ENCODE peak calls at places on chromosomes 11 and 22, in nine cellular contexts. I, J, K, D, M, W, V, C and B are unnamed samples.

GRCh38 chr22:34427436-34427835 is 507.2 kb upstream of the LARGE1 start:
- DNase-seq in C (no peak), M (no peak), J (no peak), I (no peak), W (no peak), V (no peak), K (no peak), D (no peak), B (no peak)

GRCh38 chr11:747176-748006 is at the start of gene TALDO1:
- DNase-seq in K (peak), J (peak), M (peak), D (peak), W (peak), I (peak), V (peak), C (no peak), B (peak)

GRCh38 chr11:121291896-121292502 is 572 bp upstream of the SC5D start:
- DNase-seq in M (peak), W (no peak), J (no peak), V (no peak), I (peak), D (peak), K (no peak), C (no peak), B (peak)

GRCh38 chr11:2919188-2919587 is 10.0 kb downstream of the PHLDA2 start:
- DNase-seq in M (no peak), I (no peak), C (no peak), V (no peak), K (no peak), J (no peak), D (no peak), W (no peak), B (no peak)

GRCh38 chr11:71263391-71263790 is 11.0 kb upstream of the SHANK2 start:
- DNase-seq in K (no peak), W (no peak), D (no peak), J (no peak), I (no peak), C (no peak), M (no peak), V (no peak), B (no peak)

GRCh38 chr11:22466809-22467208 is 128.6 kb downstream of the SLC17A6 start:
- DNase-seq in C (peak), I (no peak), K (no peak), V (peak), J (no peak), M (no peak), W (no peak), D (no peak), B (no peak)

GRCh38 chr22:39920134-39920743 is 19.4 kb downstream of the GRAP2 start:
- DNase-seq in M (no peak), D (peak), I (no peak), K (no peak), J (peak), W (no peak), C (no peak), V (no peak), B (no peak)

GRCh38 chr22:49976439-49977175 is 16.0 kb downstream of the PIM3 start:
- DNase-seq in C (no peak), W (no peak), M (peak), V (no peak), D (peak), K (no peak), J (no peak), I (no peak), B (peak)

GRCh38 chr11:103359221-103359620 is 250.0 kb downstream of the DYNC2H1 start:
- DNase-seq in K (no peak), W (no peak), M (no peak), D (no peak), C (peak), I (no peak), J (no peak), V (no peak), B (no peak)